ENCODE peak calls at places on chromosomes 12 and 14, in five cellular contexts. I, Q, N, C and U are unnamed samples.

GRCh38 chr14:61749867-61750266 is 12.4 kb upstream of the SNAPC1 start:
- DNase-seq in I (peak), Q (peak), N (peak), C (no peak), U (no peak)

GRCh38 chr12:50723870-50724269 is 40.0 kb upstream of the ATF1 start:
- DNase-seq in I (no peak), Q (no peak), N (no peak), C (no peak), U (peak)

GRCh38 chr12:89710873-89711179 is 2.2 kb upstream of the ATP2B1 start:
- DNase-seq in I (no peak), Q (no peak), N (no peak), C (no peak), U (no peak)

GRCh38 chr12:2692156-2692555 is 102.6 kb upstream of the FKBP4 start:
- DNase-seq in I (no peak), Q (no peak), N (no peak), C (no peak), U (no peak)

GRCh38 chr12:120041386-120042231 is 52.6 kb downstream of the BICDL1 start:
- DNase-seq in I (no peak), Q (no peak), N (peak), C (no peak), U (no peak)

GRCh38 chr14:21098134-21098891 is at the start of gene ZNF219:
- DNase-seq in I (peak), Q (peak), N (peak), C (peak), U (peak)

GRCh38 chr12:27966870-27967269 is 5.7 kb downstream of the PTHLH start:
- DNase-seq in I (peak), Q (peak), N (peak), C (no peak), U (peak)

GRCh38 chr12:27610380-27610779 is 85.9 kb upstream of the REP15 start:
- DNase-seq in I (no peak), Q (peak), N (no peak), C (no peak), U (peak)

GRCh38 chr12:14714437-14714836 is 18.0 kb upstream of the GUCY2C start:
- DNase-seq in I (no peak), Q (no peak), N (no peak), C (no peak), U (no peak)

GRCh38 chr12:79174656-79175055 is 310.1 kb downstream of the SYT1 start:
- DNase-seq in I (no peak), Q (peak), N (peak), C (no peak), U (peak)

GRCh38 chr14:88384653-88385205 is 728 bp upstream of the SPATA7 start:
- DNase-seq in I (peak), Q (no peak), N (no peak), C (no peak), U (no peak)

GRCh38 chr12:78290606-78291345 is 460.1 kb downstream of the NAV3 start:
- DNase-seq in I (no peak), Q (peak), N (peak), C (no peak), U (peak)

GRCh38 chr14:75514673-75515630 is 7.3 kb upstream of the BATF start:
- DNase-seq in I (peak), Q (no peak), N (no peak), C (peak), U (peak)

GRCh38 chr14:23648764-23649460 is 12.7 kb downstream of the DHRS2 start:
- DNase-seq in I (no peak), Q (no peak), N (no peak), C (no peak), U (no peak)

GRCh38 chr14:92586001-92586947 is 72.7 kb downstream of the RIN3 start:
- DNase-seq in I (no peak), Q (no peak), N (no peak), C (no peak), U (peak)

GRCh38 chr14:92591346-92591745 is 77.8 kb downstream of the RIN3 start:
- DNase-seq in I (no peak), Q (no peak), N (no peak), C (no peak), U (no peak)

GRCh38 chr14:92590941-92591340 is 77.4 kb downstream of the RIN3 start:
- DNase-seq in I (no peak), Q (no peak), N (no peak), C (no peak), U (no peak)

GRCh38 chr14:92586966-92587365 is 73.4 kb downstream of the RIN3 start:
- DNase-seq in I (no peak), Q (no peak), N (no peak), C (no peak), U (no peak)

DNA sequence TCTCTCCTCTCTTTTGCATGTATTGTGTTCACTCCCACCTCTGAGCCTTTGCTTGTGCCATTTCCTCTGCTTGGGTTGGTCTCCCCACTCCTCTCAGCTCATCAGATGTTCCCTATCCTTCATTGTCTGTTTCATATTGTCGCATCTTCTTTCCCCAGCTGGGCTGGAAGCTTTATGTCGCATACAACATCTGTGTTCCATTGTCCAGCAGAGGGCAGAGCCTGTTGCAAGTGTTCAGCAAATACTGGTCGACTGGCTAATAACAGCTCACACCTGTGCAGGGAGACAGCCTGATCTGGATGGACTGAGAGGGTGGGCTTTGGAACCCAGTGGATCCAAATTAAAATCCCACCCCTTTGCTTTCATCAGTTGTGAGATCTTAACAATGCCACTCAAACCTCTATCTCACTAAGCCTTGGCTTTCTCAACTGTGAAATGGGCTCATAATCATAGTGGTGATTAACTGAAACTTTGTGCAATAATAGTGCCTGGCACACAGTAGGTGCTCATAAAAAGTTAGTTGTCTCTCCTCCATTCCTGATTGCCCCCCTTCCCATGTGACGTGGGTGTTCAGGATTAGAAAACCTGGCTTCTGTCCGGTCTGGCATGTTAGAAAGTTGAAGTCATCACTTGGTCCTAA is 75.8 kb downstream of the RIN3 start:
- DNase-seq in I (no peak), Q (peak), N (peak), C (no peak), U (peak)
- TF ChIP-seq MAFK in I (no peak), Q (no peak), N (no peak), C (no peak), U (no peak)

DNA sequence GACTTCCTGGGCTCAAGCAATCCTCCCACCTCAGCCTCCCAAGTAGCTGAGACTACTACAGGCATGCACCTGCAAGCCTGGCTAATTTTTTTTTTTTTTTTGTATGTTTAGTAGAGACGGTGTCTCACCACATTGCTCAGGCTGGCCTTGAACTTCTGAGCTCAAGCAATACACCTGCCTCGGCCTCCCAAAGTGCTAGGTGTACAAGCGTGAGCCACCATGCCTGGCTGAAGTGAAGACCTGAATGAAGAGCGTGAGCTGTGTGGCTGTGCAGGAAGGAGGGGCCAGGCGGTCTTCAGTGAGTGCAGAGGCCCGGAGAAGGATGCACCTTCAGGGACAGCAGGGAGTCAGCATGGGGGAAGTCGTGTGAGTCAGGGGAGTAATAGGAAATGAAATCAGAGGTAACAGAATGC is 14.9 kb upstream of the NFKBIA start:
- DNase-seq in I (no peak), Q (no peak), N (peak), C (no peak), U (no peak)
- TF ChIP-seq MAFK in I (no peak), Q (no peak), N (no peak), C (no peak), U (no peak)

GRCh38 chr12:56297400-56297799 is 2.7 kb downstream of the CS start:
- DNase-seq in I (no peak), Q (no peak), N (no peak), C (no peak), U (no peak)

GRCh38 chr12:56298828-56299227 is 1.3 kb downstream of the CS start:
- DNase-seq in I (no peak), Q (no peak), N (no peak), C (no peak), U (no peak)

GRCh38 chr12:56299853-56300643 is at the start of gene CS:
- DNase-seq in I (peak), Q (peak), N (peak), C (peak), U (peak)

GRCh38 chr12:56300644-56301464 is 724 bp upstream of the CS start:
- DNase-seq in I (peak), Q (no peak), N (no peak), C (peak), U (no peak)

DNA sequence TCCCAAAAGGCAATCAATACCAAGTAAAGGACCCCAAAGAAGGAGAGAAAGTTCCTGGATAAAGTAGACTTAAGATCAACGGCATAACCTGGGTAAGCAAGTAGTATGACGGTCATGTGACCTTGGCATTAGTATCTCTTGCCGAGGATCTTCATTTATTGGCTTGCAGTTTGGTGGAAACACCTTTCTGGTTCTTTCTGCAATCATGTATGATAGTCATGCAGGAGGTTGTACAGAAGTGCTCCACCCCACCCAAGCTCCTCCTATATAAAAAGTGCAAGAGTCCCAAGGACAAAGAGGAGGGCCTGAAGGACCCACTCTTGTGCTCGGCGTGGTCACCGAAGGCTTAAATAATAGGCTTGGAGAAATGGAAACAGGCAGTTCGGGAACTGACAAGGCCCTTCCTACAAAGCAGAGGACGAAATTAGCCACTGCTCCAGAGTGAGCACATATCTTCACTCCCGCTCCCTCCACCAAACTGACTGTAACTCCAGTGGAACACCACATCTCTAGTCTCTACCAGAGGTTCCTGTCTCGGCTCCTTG is 750 bp downstream of the CS start:
- DNase-seq in I (peak), Q (peak), N (no peak), C (peak), U (peak)
- TF ChIP-seq MAFK in I (no peak), Q (no peak), N (no peak), C (no peak), U (no peak)

DNA sequence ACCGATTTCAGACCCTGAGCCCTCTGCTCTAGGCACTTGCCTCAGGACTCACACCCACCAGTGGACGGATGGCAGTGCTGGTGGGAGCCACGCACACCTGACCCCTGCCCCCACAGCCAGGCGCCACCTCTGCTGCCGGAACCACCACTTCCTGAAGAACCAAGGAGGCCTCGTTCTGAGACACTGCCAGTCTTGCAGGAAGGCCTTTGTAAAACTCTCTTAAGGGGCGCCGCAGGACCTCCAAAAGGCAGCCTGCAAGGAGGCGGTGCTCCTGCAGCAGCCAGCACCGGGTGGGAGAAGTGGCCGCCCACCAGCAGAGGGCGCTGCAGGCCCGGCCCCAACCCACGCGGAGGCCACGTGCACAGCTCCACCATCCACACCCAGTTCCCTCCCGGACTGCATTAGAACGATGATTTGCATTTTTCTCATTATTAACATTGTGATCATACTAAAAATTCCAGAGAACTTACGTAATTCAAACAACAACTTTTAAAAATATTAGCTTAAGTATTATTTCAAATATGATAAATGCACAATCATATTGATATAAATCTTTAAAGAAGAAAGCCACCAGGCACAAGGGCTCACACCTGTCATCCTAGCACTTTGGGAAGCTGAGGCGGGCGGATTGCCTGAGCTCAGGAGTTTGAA is 12.8 kb downstream of the STX2 start:
- DNase-seq in I (peak), Q (peak), N (peak), C (peak), U (peak)
- TF ChIP-seq MAFK in I (peak), Q (peak), N (no peak), C (no peak), U (no peak)

DNA sequence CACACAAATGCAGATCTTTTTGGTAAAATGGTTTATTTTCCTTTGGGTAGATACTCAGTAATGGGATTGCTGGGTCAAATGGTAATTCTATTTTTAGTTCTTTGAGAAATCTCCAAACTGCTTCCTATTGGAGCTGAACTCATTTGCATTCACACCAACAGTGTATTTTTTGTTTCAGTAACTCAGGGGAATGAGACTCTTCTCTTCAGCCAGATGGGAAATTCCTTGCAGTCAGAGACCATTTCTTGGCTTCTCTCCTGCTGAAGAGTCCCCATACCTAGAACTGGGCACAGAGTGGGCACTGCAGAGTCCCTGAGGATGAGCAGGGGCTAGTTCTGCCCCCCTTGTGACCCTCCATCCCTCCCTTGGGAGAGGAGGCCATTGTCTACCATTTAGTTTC is 10.8 kb downstream of the SDSL start:
- DNase-seq in I (no peak), Q (no peak), N (no peak), C (no peak), U (no peak)
- TF ChIP-seq MAFK in I (no peak), Q (no peak), N (no peak), C (no peak), U (no peak)

DNA sequence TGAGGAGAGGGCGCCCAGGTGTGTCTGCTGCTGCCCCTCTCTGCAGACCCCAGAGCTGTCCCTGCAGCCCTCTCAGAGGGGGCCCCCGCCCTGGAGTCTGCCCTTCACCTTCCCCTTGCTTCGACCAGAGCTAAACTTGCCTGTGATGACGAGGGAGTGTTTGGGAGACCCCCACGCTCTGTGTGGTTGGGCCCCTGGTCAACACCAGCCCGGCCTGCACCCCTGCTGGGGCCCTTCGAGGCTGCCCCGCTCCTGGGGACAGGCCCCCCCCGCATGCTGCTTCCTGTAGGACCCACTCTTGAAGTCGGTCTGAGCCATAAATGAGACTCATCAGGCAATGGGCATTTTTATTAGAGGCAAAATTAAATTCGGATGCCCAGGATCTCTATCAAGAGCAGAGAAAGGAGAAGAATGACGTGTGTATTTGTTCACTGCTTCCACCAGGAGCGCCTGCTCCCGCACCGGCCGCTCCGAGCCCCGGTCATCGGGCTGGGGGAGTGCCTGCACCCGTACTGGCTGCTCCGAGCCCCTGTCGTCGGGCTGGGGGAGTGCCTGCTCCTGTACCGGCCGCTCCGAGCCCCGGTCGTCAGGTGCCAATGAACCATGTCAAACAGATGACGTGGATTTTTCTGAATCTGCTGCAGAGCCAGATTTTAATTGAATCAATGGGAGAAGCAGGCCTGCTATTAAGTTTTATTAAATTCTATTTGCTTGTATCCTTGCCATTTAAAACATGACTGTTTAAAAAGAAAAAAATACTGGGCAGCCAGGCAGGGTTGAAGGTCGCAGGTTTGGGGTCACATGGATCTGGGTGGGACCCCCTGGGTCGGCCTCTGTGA is 47.7 kb downstream of the NOC4L start:
- DNase-seq in I (no peak), Q (no peak), N (no peak), C (no peak), U (no peak)
- TF ChIP-seq MAFK in I (no peak), Q (no peak), N (no peak), C (no peak), U (no peak)

GRCh38 chr12:107096571-107096970 is 3.2 kb upstream of the CRY1 start:
- DNase-seq in I (no peak), Q (no peak), N (no peak), C (no peak), U (no peak)

GRCh38 chr12:107091989-107092641 is 1.2 kb downstream of the CRY1 start:
- DNase-seq in I (peak), Q (peak), N (peak), C (no peak), U (peak)

GRCh38 chr12:107093547-107094448 is at the start of gene CRY1:
- DNase-seq in I (peak), Q (peak), N (peak), C (peak), U (peak)

GRCh38 chr12:107091381-107091780 is 2.0 kb downstream of the CRY1 start:
- DNase-seq in I (no peak), Q (peak), N (no peak), C (no peak), U (peak)

DNA sequence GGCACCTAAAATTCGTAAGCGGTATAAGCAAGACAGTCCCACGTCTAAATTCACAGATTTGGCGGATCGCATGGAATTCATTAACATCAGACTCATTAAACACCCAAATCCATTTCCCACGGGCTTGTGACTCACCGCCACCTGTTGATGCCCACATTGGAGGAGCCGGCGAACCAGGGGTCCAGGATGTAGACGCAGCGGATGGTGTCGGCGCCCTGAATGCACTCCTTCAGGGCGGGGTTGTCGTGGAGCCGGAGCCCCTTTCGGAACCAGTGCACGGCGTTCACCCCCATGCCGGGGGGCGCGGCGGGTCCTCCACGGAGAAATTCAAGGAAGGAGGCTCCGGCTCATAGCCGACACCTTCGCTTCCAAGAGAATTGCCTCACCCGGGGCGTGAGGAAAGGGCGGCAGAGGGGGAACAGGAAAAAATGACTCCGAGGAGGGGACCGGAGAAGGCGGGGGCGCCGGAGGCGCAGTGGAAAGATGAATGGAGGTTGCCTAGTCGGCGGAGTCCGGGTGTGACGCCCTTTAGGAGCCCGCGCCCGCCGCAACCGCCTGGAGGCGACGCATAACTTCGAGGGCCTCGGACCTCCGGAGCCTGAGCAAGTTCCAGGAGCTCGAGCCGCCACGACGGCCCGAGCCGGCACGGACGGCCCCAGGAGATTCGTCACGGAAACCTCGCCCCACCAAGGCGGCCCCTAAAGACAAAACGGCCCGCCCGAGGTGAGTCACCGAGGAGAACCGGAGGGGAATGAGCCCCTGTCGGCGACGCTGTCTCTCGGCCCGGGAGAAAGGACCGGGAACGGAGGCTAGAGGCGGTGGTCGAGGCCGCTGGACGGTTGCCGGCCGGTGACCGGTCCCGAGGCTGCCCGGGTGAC is 441 bp downstream of the CRY1 start:
- DNase-seq in I (peak), Q (peak), N (peak), C (no peak), U (no peak)
- TF ChIP-seq MAFK in I (no peak), Q (no peak), N (no peak), C (no peak), U (no peak)

GRCh38 chr14:37816135-37816534 is 220.7 kb downstream of the TTC6 start:
- DNase-seq in I (no peak), Q (no peak), N (no peak), C (no peak), U (no peak)
- TF ChIP-seq MAFK in I (no peak), Q (no peak), N (no peak), C (no peak), U (no peak)

GRCh38 chr12:68481181-68481941 is 129.3 kb upstream of the RAP1B start:
- DNase-seq in I (no peak), Q (no peak), N (no peak), C (no peak), U (peak)
- TF ChIP-seq MAFK in I (no peak), Q (no peak), N (no peak), C (no peak), U (no peak)

GRCh38 chr12:53706080-53706479 is 21.2 kb downstream of the CALCOCO1 start:
- DNase-seq in I (no peak), Q (no peak), N (no peak), C (no peak), U (no peak)
- TF ChIP-seq MAFK in I (no peak), Q (no peak), N (no peak), C (no peak), U (no peak)